ENCODE peak calls at places on chromosomes 6 and 20, in ten cellular contexts. J is A549, I is mucosa of descending colon, Z is GM20000, Q is neural crest cell, C is ovary, H is body of pancreas, M is tibial artery, W is AG04449, A is astrocyte. F is an unnamed sample.

GRCh38 chr6:128696651-128697391 is 176.4 kb upstream of the PTPRK start:
- DNase-seq in A (peak), Z (no peak), Q (no peak), M (no peak), W (peak), H (no peak), I (no peak), C (no peak), J (peak), F (no peak)

GRCh38 chr20:7379206-7379605 is 561.1 kb downstream of the HAO1 start:
- DNase-seq in H (no peak), W (no peak), A (no peak), M (no peak), Z (no peak), Q (no peak), C (no peak), I (no peak), J (no peak), F (no peak)

GRCh38 chr6:29146154-29146553 is 24.6 kb upstream of the OR2J2 start:
- DNase-seq in Q (no peak), J (no peak), C (no peak), H (no peak), A (no peak), I (no peak), Z (no peak), M (no peak), W (no peak), F (no peak)

GRCh38 chr6:97294451-97294850 is 11.4 kb upstream of the MMS22L start:
- DNase-seq in Q (no peak), I (no peak), H (no peak), C (no peak), W (peak), Z (no peak), J (no peak), A (peak), M (no peak), F (no peak)

GRCh38 chr6:24935753-24936152 is at the start of gene RIPOR2:
- DNase-seq in C (no peak), W (no peak), M (no peak), Q (peak), H (no peak), Z (no peak), I (peak), J (peak), A (no peak), F (no peak)

GRCh38 chr6:66189915-66190314 is 482.9 kb upstream of the EYS start:
- DNase-seq in C (no peak), J (no peak), I (no peak), W (no peak), A (no peak), Q (no peak), M (no peak), H (no peak), Z (no peak), F (no peak)

GRCh38 chr20:52536841-52537400 is 345.3 kb upstream of the ZFP64 start:
- DNase-seq in Z (no peak), M (no peak), H (no peak), A (peak), Q (no peak), W (no peak), I (no peak), J (no peak), C (no peak), F (no peak)

GRCh38 chr20:9185511-9185910 is 116.6 kb downstream of the PLCB4 start:
- DNase-seq in W (no peak), M (no peak), I (no peak), A (peak), Q (no peak), Z (no peak), H (no peak), J (peak), C (no peak), F (no peak)

GRCh38 chr6:36029464-36029863 is 1.9 kb downstream of the MAPK14 start:
- DNase-seq in W (no peak), M (no peak), J (peak), Q (no peak), A (peak), I (no peak), Z (no peak), H (no peak), C (no peak), F (no peak)

GRCh38 chr20:38915355-38915754 is 10.9 kb upstream of the FAM83D start:
- DNase-seq in Z (no peak), C (no peak), A (no peak), H (no peak), I (no peak), M (no peak), Q (no peak), J (no peak), W (no peak), F (no peak)

GRCh38 chr20:32517914-32518592 is 67.1 kb downstream of the NOL4L start:
- DNase-seq in Q (no peak), W (no peak), M (no peak), I (peak), A (no peak), C (no peak), H (no peak), J (no peak), Z (no peak), F (no peak)

GRCh38 chr20:17066955-17067354 is 159.9 kb upstream of the PCSK2 start:
- DNase-seq in J (no peak), I (no peak), M (no peak), A (no peak), H (no peak), W (no peak), Z (no peak), C (no peak), Q (no peak), F (no peak)

GRCh38 chr6:118648866-118649554 is 2.4 kb downstream of the CEP85L start:
- DNase-seq in I (no peak), W (no peak), H (no peak), Q (no peak), Z (no peak), J (no peak), A (no peak), C (no peak), M (no peak), F (no peak)

GRCh38 chr6:17703256-17703694 is 3.5 kb downstream of the NUP153 start:
- DNase-seq in A (peak), Q (no peak), J (peak), I (no peak), H (no peak), M (no peak), Z (no peak), C (peak), W (no peak), F (no peak)

GRCh38 chr6:139778688-139779087 is 404.2 kb upstream of the CITED2 start:
- DNase-seq in J (no peak), H (no peak), C (no peak), Q (no peak), W (no peak), Z (no peak), I (no peak), M (no peak), A (peak), F (no peak)

GRCh38 chr20:33130553-33130952 is 37.4 kb upstream of the BPIFA2 start:
- DNase-seq in W (peak), A (peak), I (no peak), M (no peak), H (no peak), C (no peak), Q (no peak), Z (no peak), J (no peak), F (no peak)

GRCh38 chr6:125598422-125598821 is 151.0 kb upstream of the HEY2 start:
- DNase-seq in I (no peak), W (no peak), M (peak), Z (no peak), Q (no peak), C (no peak), A (peak), H (no peak), J (peak), F (no peak)

GRCh38 chr20:20518263-20518662 is 150.4 kb downstream of the INSM1 start:
- DNase-seq in I (no peak), W (no peak), Q (no peak), M (no peak), J (no peak), A (no peak), C (no peak), Z (no peak), H (no peak), F (no peak)

GRCh38 chr6:135522975-135523692 is 25.6 kb upstream of the AHI1 start:
- DNase-seq in W (no peak), A (no peak), H (no peak), J (peak), Z (no peak), M (no peak), C (no peak), I (no peak), Q (no peak), F (no peak)

GRCh38 chr6:38157905-38158304 is 338.4 kb downstream of the ZFAND3 start:
- DNase-seq in Z (no peak), C (no peak), I (no peak), M (no peak), J (no peak), Q (no peak), W (no peak), H (no peak), A (no peak), F (no peak)

GRCh38 chr20:50645253-50646068 is 45.9 kb downstream of the RIPOR3 start:
- DNase-seq in H (peak), M (peak), W (peak), I (peak), Q (no peak), Z (no peak), A (peak), C (peak), J (peak), F (peak)

GRCh38 chr6:32116674-32117073 is 7.5 kb upstream of the TNXB start:
- DNase-seq in J (no peak), H (no peak), Z (no peak), W (no peak), M (no peak), A (no peak), Q (peak), C (peak), I (no peak), F (no peak)

GRCh38 chr6:12482386-12482785 is 192.2 kb downstream of the EDN1 start:
- DNase-seq in A (no peak), W (no peak), M (no peak), J (peak), Z (no peak), Q (no peak), H (no peak), I (no peak), C (no peak), F (no peak)

GRCh38 chr20:23774081-23774480 is 23.3 kb upstream of the CST1 start:
- DNase-seq in C (no peak), Z (no peak), M (no peak), W (no peak), A (no peak), I (no peak), J (no peak), H (no peak), Q (no peak), F (no peak)

GRCh38 chr6:28525496-28526039 is at the start of gene GPX5:
- DNase-seq in A (no peak), W (no peak), M (no peak), I (no peak), Z (no peak), J (no peak), Q (no peak), C (no peak), H (no peak), F (no peak)

GRCh38 chr6:139568956-139569538 is 194.6 kb upstream of the CITED2 start:
- DNase-seq in M (no peak), A (peak), H (no peak), C (no peak), W (no peak), Z (no peak), I (no peak), J (no peak), Q (no peak), F (no peak)

GRCh38 chr6:26294276-26294675 is 70.7 kb upstream of the BTN3A2 start:
- DNase-seq in J (no peak), Q (no peak), H (no peak), W (no peak), Z (no peak), A (no peak), M (no peak), I (no peak), C (no peak), F (no peak)

GRCh38 chr6:87700351-87700728 is 1.7 kb downstream of the AKIRIN2 start:
- DNase-seq in Q (no peak), M (no peak), J (no peak), W (no peak), C (no peak), I (no peak), Z (no peak), H (no peak), A (no peak), F (no peak)

GRCh38 chr6:122726649-122727048 is 52.9 kb upstream of the FABP7 start:
- DNase-seq in A (no peak), H (no peak), W (no peak), I (no peak), Q (no peak), Z (no peak), M (no peak), C (no peak), J (peak), F (no peak)

GRCh38 chr6:79215233-79215824 is 19.2 kb downstream of the HMGN3 start:
- DNase-seq in J (no peak), W (no peak), H (no peak), I (no peak), Q (peak), M (no peak), Z (no peak), C (no peak), A (peak), F (no peak)

GRCh38 chr6:137036566-137037300 is 8.0 kb downstream of the IL20RA start:
- DNase-seq in W (no peak), A (no peak), Q (no peak), C (no peak), H (no peak), M (no peak), J (no peak), Z (no peak), I (peak), F (no peak)

GRCh38 chr20:62165762-62166399 is 16.9 kb upstream of the MTG2 start:
- DNase-seq in C (no peak), H (no peak), I (peak), Z (no peak), J (no peak), A (no peak), M (no peak), W (no peak), Q (no peak), F (no peak)
- TF ChIP-seq CTCF in C (no peak), H (no peak), I (no peak), Z (no peak), J (no peak), A (no peak), M (no peak), W (no peak), Q (no peak), F (no peak)

GRCh38 chr20:4521170-4521968 is 200.3 kb upstream of the PRND start:
- DNase-seq in Z (no peak), A (no peak), I (no peak), J (no peak), C (no peak), W (no peak), H (no peak), Q (no peak), M (no peak), F (no peak)

GRCh38 chr20:4516851-4517250 is 204.9 kb upstream of the PRND start:
- DNase-seq in I (no peak), W (no peak), C (no peak), J (no peak), Z (no peak), A (no peak), Q (no peak), H (no peak), M (no peak), F (no peak)

GRCh38 chr20:4522310-4522709 is 199.4 kb upstream of the PRND start:
- DNase-seq in C (no peak), M (no peak), I (no peak), H (no peak), A (no peak), W (no peak), Z (no peak), Q (no peak), J (no peak), F (no peak)

GRCh38 chr20:4524307-4524706 is 197.4 kb upstream of the PRND start:
- DNase-seq in M (no peak), W (no peak), Z (no peak), H (no peak), J (no peak), C (no peak), A (no peak), Q (no peak), I (no peak), F (no peak)

DNA sequence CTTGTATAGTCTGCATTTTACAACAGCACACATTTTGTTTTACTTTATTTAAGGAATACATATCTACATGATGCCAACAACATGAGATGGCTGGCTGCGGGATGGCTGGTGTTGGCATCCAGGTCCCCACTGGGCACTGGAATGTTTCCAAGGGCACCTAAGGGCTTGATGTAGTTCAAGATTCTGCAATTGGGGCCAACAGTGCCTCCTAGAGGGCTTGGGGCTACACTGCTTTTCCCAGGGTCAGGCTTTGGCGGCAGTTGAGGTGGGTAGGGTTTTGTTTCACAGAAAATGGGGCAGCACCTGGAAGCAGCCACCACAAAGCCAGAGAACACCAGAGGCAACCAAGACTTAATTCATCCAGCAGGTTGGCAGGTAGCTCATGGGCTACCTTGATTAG is 202.2 kb upstream of the PRND start:
- DNase-seq in M (no peak), C (no peak), I (no peak), Z (peak), J (peak), H (no peak), W (no peak), A (no peak), Q (no peak), F (no peak)
- TF ChIP-seq CTCF in M (peak), C (no peak), I (no peak), Z (peak), J (peak), H (no peak), W (peak), A (peak), Q (peak), F (peak)

GRCh38 chr6:116393430-116393829 is 22.7 kb downstream of the DSE start:
- DNase-seq in J (peak), C (no peak), W (no peak), Z (no peak), A (no peak), Q (no peak), M (no peak), H (no peak), I (no peak), F (no peak)
- TF ChIP-seq CTCF in J (no peak), C (no peak), W (no peak), Z (no peak), A (no peak), Q (no peak), M (no peak), H (no peak), I (no peak), F (no peak)

GRCh38 chr6:143941852-143942627 is 66.0 kb downstream of the PLAGL1 start:
- DNase-seq in A (peak), J (peak), C (peak), H (peak), Z (peak), I (peak), M (peak), Q (peak), W (no peak), F (peak)
- TF ChIP-seq CTCF in A (peak), J (peak), C (no peak), H (peak), Z (peak), I (peak), M (peak), Q (peak), W (peak), F (peak)